ENCODE peak calls at places on chromosomes 7 and 10, in ten cellular contexts. S is head of caudate nucleus; P is activated T-helper 9 cell treated with anti-CD3 and anti-CD28 coated beads, Interleukin-2, amount 50 U/mL, for 16 hours; N is BE2C; W is hypothalamus; Y is naive thymus-derived CD4-positive, alpha-beta T cell; O is NCI-H510A treated with DMSO at 0.1 percent for 48 hours; C is T follicular helper cell; K is GM20000; A is C1 segment of cervical spinal cord. B is an unnamed sample.

GRCh38 chr10:11425288-11425595 is 186.2 kb downstream of the USP6NL start:
- DNase-seq in S (no peak), P (no peak), O (no peak), N (no peak), W (no peak), K (no peak), A (no peak), Y (no peak), C (no peak), B (peak)

GRCh38 chr10:92901819-92902234 is 53.5 kb downstream of the EXOC6 start:
- DNase-seq in K (peak), N (no peak), Y (peak), S (no peak), A (no peak), O (no peak), P (no peak), C (peak), W (no peak), B (no peak)

GRCh38 chr10:12625393-12626023 is 276.2 kb downstream of the CAMK1D start:
- DNase-seq in C (no peak), Y (no peak), W (no peak), A (no peak), P (no peak), S (no peak), O (no peak), K (no peak), N (no peak), B (no peak)

GRCh38 chr10:22610595-22610994 is 103.8 kb downstream of the PIP4K2A start:
- DNase-seq in A (no peak), K (no peak), O (no peak), P (no peak), C (no peak), W (no peak), N (no peak), S (no peak), Y (no peak), B (no peak)

GRCh38 chr7:134623193-134623592 is 23.5 kb upstream of the BPGM start:
- DNase-seq in P (no peak), C (no peak), K (no peak), W (no peak), A (no peak), N (no peak), S (no peak), Y (no peak), O (no peak), B (no peak)

GRCh38 chr7:106462365-106462859 is 177.6 kb upstream of the NAMPT start:
- DNase-seq in O (peak), K (peak), S (no peak), Y (peak), C (no peak), W (no peak), A (no peak), N (no peak), P (no peak), B (peak)

GRCh38 chr10:103668351-103669242 is 175.1 kb downstream of the NEURL1 start:
- DNase-seq in C (no peak), P (no peak), K (peak), N (peak), Y (no peak), W (peak), S (no peak), O (no peak), A (no peak), B (peak)

GRCh38 chr10:89042547-89042946 is 51.9 kb downstream of the FAS start:
- DNase-seq in C (no peak), O (no peak), W (no peak), P (no peak), S (no peak), K (no peak), Y (no peak), N (no peak), A (no peak), B (no peak)

GRCh38 chr7:155447603-155448002 is 10.3 kb upstream of the EN2 start:
- DNase-seq in O (no peak), W (no peak), S (no peak), K (no peak), N (no peak), Y (no peak), P (no peak), C (no peak), A (no peak), B (no peak)

GRCh38 chr10:96606216-96606615 is 19.4 kb upstream of the TM9SF3 start:
- DNase-seq in C (no peak), P (no peak), O (no peak), K (no peak), N (no peak), A (no peak), Y (no peak), S (no peak), W (no peak), B (no peak)

GRCh38 chr7:45000096-45001032 is at the start of gene CCM2:
- DNase-seq in K (no peak), C (no peak), N (peak), O (no peak), Y (no peak), S (no peak), W (no peak), A (no peak), P (no peak), B (peak)

GRCh38 chr10:5234106-5234877 is 37.7 kb downstream of the AKR1C4 start:
- DNase-seq in W (no peak), C (no peak), Y (no peak), O (peak), A (no peak), S (no peak), P (no peak), N (no peak), K (no peak), B (peak)

GRCh38 chr7:73740771-73741170 is 2.2 kb upstream of the ABHD11 start:
- DNase-seq in C (no peak), K (no peak), N (no peak), S (no peak), O (peak), A (no peak), P (no peak), Y (no peak), W (no peak), B (peak)

GRCh38 chr10:71124921-71125748 is 87.2 kb upstream of the UNC5B start:
- DNase-seq in W (no peak), P (no peak), O (no peak), A (no peak), Y (no peak), S (no peak), N (no peak), K (peak), C (no peak), B (peak)

GRCh38 chr7:24039991-24040390 is 244.0 kb upstream of the NPY start:
- DNase-seq in S (no peak), C (no peak), O (no peak), Y (no peak), W (no peak), A (no peak), N (no peak), K (no peak), P (no peak), B (peak)

GRCh38 chr10:103273026-103273425 is 3.9 kb upstream of the INA start:
- DNase-seq in K (no peak), W (no peak), S (no peak), Y (no peak), P (no peak), N (no peak), C (no peak), O (no peak), A (no peak), B (no peak)

GRCh38 chr7:1065263-1066260 is 21.2 kb downstream of the GPR146 start:
- DNase-seq in N (peak), C (peak), W (peak), S (peak), P (peak), A (peak), Y (peak), K (peak), O (no peak), B (peak)

GRCh38 chr7:48426966-48427555 is 255.8 kb downstream of the ABCA13 start:
- DNase-seq in A (no peak), K (no peak), P (no peak), O (no peak), S (no peak), Y (no peak), N (no peak), W (no peak), C (no peak), B (peak)

GRCh38 chr7:47038621-47039020 is 543.3 kb downstream of the TNS3 start:
- DNase-seq in N (no peak), W (no peak), C (no peak), K (no peak), S (no peak), P (no peak), O (no peak), Y (no peak), A (no peak), B (no peak)

GRCh38 chr7:23443974-23444373 is 26.3 kb downstream of the IGF2BP3 start:
- DNase-seq in S (no peak), O (no peak), K (no peak), W (no peak), C (no peak), P (no peak), Y (no peak), N (no peak), A (no peak), B (no peak)

GRCh38 chr10:65419629-65420028 is 1506.2 kb upstream of the LRRTM3 start:
- DNase-seq in N (no peak), P (no peak), S (no peak), W (no peak), K (no peak), Y (no peak), A (no peak), O (no peak), C (no peak), B (no peak)

GRCh38 chr10:653991-654646 is 35.3 kb downstream of the DIP2C start:
- DNase-seq in P (no peak), S (no peak), W (no peak), A (no peak), C (no peak), K (no peak), Y (no peak), O (no peak), N (no peak), B (no peak)

GRCh38 chr10:31678139-31678536 is 250.5 kb downstream of the ARHGAP12 start:
- DNase-seq in K (no peak), W (no peak), N (no peak), C (no peak), P (no peak), Y (no peak), O (no peak), A (no peak), S (no peak), B (peak)

GRCh38 chr10:51321968-51322367 is 247.7 kb downstream of the PRKG1 start:
- DNase-seq in S (no peak), O (no peak), W (no peak), N (no peak), Y (no peak), C (no peak), K (no peak), P (no peak), A (no peak), B (no peak)

GRCh38 chr7:100444311-100445278 is 8.3 kb upstream of the PPP1R35 start:
- DNase-seq in O (no peak), C (no peak), S (no peak), A (no peak), Y (no peak), N (no peak), P (no peak), K (peak), W (no peak), B (no peak)

GRCh38 chr10:15789793-15790525 is 70.2 kb upstream of the ITGA8 start:
- DNase-seq in Y (no peak), N (no peak), P (no peak), K (no peak), W (no peak), A (no peak), S (no peak), O (no peak), C (no peak), B (no peak)

GRCh38 chr7:154777023-154777422 is 225.9 kb downstream of the PAXIP1 start:
- DNase-seq in N (no peak), O (no peak), W (no peak), K (no peak), Y (no peak), C (no peak), S (no peak), A (no peak), P (no peak), B (no peak)

GRCh38 chr10:48451969-48452878 is 145.7 kb downstream of the MAPK8 start:
- DNase-seq in A (no peak), P (no peak), C (no peak), K (peak), N (no peak), W (no peak), S (no peak), O (no peak), Y (no peak), B (no peak)

GRCh38 chr10:3008518-3009195 is 58.7 kb upstream of the PFKP start:
- DNase-seq in W (no peak), Y (no peak), N (no peak), S (no peak), P (no peak), A (no peak), O (no peak), C (no peak), K (no peak), B (no peak)

GRCh38 chr10:49161411-49161997 is 26.7 kb downstream of the TMEM273 start:
- DNase-seq in O (peak), S (peak), C (no peak), A (no peak), K (no peak), N (no peak), W (no peak), Y (no peak), P (no peak), B (peak)

GRCh38 chr10:72173267-72173634 is 42.6 kb upstream of the ANAPC16 start:
- DNase-seq in N (no peak), Y (no peak), P (no peak), S (no peak), W (no peak), A (no peak), K (no peak), C (no peak), O (no peak), B (peak)

GRCh38 chr10:19918800-19919199 is 102.6 kb downstream of the PLXDC2 start:
- DNase-seq in W (no peak), S (no peak), K (no peak), A (no peak), P (no peak), Y (no peak), O (no peak), C (no peak), N (no peak), B (peak)

GRCh38 chr7:154231732-154232131 is 179.5 kb downstream of the DPP6 start:
- DNase-seq in C (no peak), W (no peak), K (no peak), Y (no peak), S (no peak), P (no peak), O (no peak), N (no peak), A (no peak), B (no peak)

GRCh38 chr7:22782616-22783232 is 39.9 kb downstream of the TOMM7 start:
- DNase-seq in K (peak), Y (peak), N (peak), P (peak), S (peak), A (no peak), C (peak), W (peak), O (peak), B (peak)

GRCh38 chr10:49309691-49310371 is 10.9 kb downstream of the C10orf71 start:
- DNase-seq in C (no peak), K (peak), A (no peak), P (no peak), S (no peak), Y (no peak), N (no peak), W (no peak), O (no peak), B (no peak)

GRCh38 chr10:133261726-133262325 is 14.8 kb downstream of the ADAM8 start:
- DNase-seq in N (peak), K (peak), W (peak), A (peak), O (peak), C (peak), Y (peak), P (peak), S (peak), B (peak)

GRCh38 chr10:60238408-60239100 is 151.1 kb downstream of the ANK3 start:
- DNase-seq in W (no peak), S (peak), A (no peak), K (peak), P (no peak), O (no peak), N (peak), Y (no peak), C (no peak), B (peak)

GRCh38 chr10:14801693-14802092 is 27.0 kb upstream of the FAM107B start:
- DNase-seq in A (no peak), C (no peak), Y (no peak), O (no peak), S (no peak), W (no peak), P (no peak), N (peak), K (no peak), B (peak)

GRCh38 chr7:116101709-116102108 is 71.1 kb upstream of the TFEC start:
- DNase-seq in W (no peak), K (no peak), A (no peak), P (no peak), N (no peak), Y (no peak), S (no peak), O (no peak), C (no peak), B (no peak)

B was measured in NCI-H69.